ENCODE peak calls at places on chromosomes 13 and 19, in six cellular contexts. One of them, this sample, is unnamed.

GRCh38 chr13:25864936-25865335 is 186.9 kb downstream of the SHISA2 start:
- DNase-seq in breast epithelium: no peak
- DNase-seq in IMR-90: no peak
- DNase-seq in tibial nerve: no peak
- DNase-seq in lower leg skin: no peak
- DNase-seq in A549: no peak
- DNase-seq in this sample: no peak

GRCh38 chr13:39676315-39676876 is 20.9 kb downstream of the COG6 start:
- DNase-seq in IMR-90: peak; percentile 39
- DNase-seq in lower leg skin: no peak
- DNase-seq in tibial nerve: no peak
- DNase-seq in A549: peak; percentile 0
- DNase-seq in breast epithelium: no peak
- DNase-seq in this sample: peak; percentile 23

GRCh38 chr19:8370176-8371010 is 6.4 kb downstream of the ANGPTL4 start:
- DNase-seq in lower leg skin: no peak
- DNase-seq in A549: no peak
- DNase-seq in breast epithelium: no peak
- DNase-seq in tibial nerve: no peak
- DNase-seq in IMR-90: no peak
- DNase-seq in this sample: no peak

GRCh38 chr13:29523199-29523931 is 72.1 kb downstream of the SLC7A1 start:
- DNase-seq in lower leg skin: no peak
- DNase-seq in breast epithelium: no peak
- DNase-seq in tibial nerve: peak; percentile 47
- DNase-seq in IMR-90: no peak
- DNase-seq in A549: no peak
- DNase-seq in this sample: no peak

GRCh38 chr13:28532226-28533048 is 37.5 kb upstream of the FLT1 start:
- DNase-seq in tibial nerve: no peak
- DNase-seq in lower leg skin: peak; percentile 23
- DNase-seq in breast epithelium: no peak
- DNase-seq in A549: no peak
- DNase-seq in IMR-90: no peak
- DNase-seq in this sample: no peak

GRCh38 chr19:18017275-18018083 is 9.5 kb downstream of the ARRDC2 start:
- DNase-seq in A549: no peak
- DNase-seq in IMR-90: no peak
- DNase-seq in breast epithelium: no peak
- DNase-seq in lower leg skin: no peak
- DNase-seq in tibial nerve: no peak
- DNase-seq in this sample: no peak

GRCh38 chr13:26469602-26470001 is 87.9 kb upstream of the WASF3 start:
- DNase-seq in tibial nerve: no peak
- DNase-seq in A549: no peak
- DNase-seq in breast epithelium: no peak
- DNase-seq in lower leg skin: peak; percentile 6
- DNase-seq in IMR-90: no peak
- DNase-seq in this sample: no peak

GRCh38 chr13:67228909-67229308 is 1.2 kb downstream of the PCDH9 start:
- DNase-seq in A549: no peak
- DNase-seq in breast epithelium: no peak
- DNase-seq in IMR-90: peak; percentile 32
- DNase-seq in tibial nerve: no peak
- DNase-seq in lower leg skin: no peak
- DNase-seq in this sample: no peak

GRCh38 chr19:46537136-46538097 is 41.8 kb upstream of the PNMA8B start:
- DNase-seq in tibial nerve: peak; percentile 44
- DNase-seq in A549: peak; percentile 59
- DNase-seq in breast epithelium: no peak
- DNase-seq in IMR-90: peak; percentile 29
- DNase-seq in lower leg skin: no peak
- DNase-seq in this sample: no peak

GRCh38 chr19:50762554-50762953 is 7.7 kb upstream of the GPR32 start:
- DNase-seq in tibial nerve: no peak
- DNase-seq in breast epithelium: no peak
- DNase-seq in A549: no peak
- DNase-seq in IMR-90: no peak
- DNase-seq in lower leg skin: no peak
- DNase-seq in this sample: no peak

GRCh38 chr19:50158577-50158976 is 4.5 kb downstream of the IZUMO2 start:
- DNase-seq in IMR-90: no peak
- DNase-seq in lower leg skin: no peak
- DNase-seq in A549: no peak
- DNase-seq in breast epithelium: no peak
- DNase-seq in tibial nerve: no peak
- DNase-seq in this sample: no peak

GRCh38 chr13:25300861-25301346 is 521 bp upstream of the NUP58 start:
- DNase-seq in tibial nerve: no peak
- DNase-seq in IMR-90: no peak
- DNase-seq in A549: no peak
- DNase-seq in lower leg skin: no peak
- DNase-seq in breast epithelium: no peak
- DNase-seq in this sample: peak; percentile 36

GRCh38 chr19:15779756-15780476 is 7.5 kb upstream of the OR10H5 start:
- DNase-seq in IMR-90: no peak
- DNase-seq in tibial nerve: peak; percentile 48
- DNase-seq in lower leg skin: peak; percentile 19
- DNase-seq in breast epithelium: peak; percentile 76
- DNase-seq in A549: no peak
- DNase-seq in this sample: peak; percentile 81

GRCh38 chr19:33558846-33559245 is 37.3 kb upstream of the PEPD start:
- DNase-seq in IMR-90: no peak
- DNase-seq in A549: no peak
- DNase-seq in lower leg skin: no peak
- DNase-seq in breast epithelium: no peak
- DNase-seq in tibial nerve: no peak
- DNase-seq in this sample: no peak

GRCh38 chr13:113002891-113003290 is 33.9 kb downstream of the MCF2L start:
- DNase-seq in A549: no peak
- DNase-seq in tibial nerve: no peak
- DNase-seq in IMR-90: no peak
- DNase-seq in lower leg skin: no peak
- DNase-seq in breast epithelium: no peak
- DNase-seq in this sample: no peak

GRCh38 chr13:110408286-110408685 is 101.2 kb downstream of the COL4A2 start:
- DNase-seq in A549: no peak
- DNase-seq in lower leg skin: no peak
- DNase-seq in IMR-90: no peak
- DNase-seq in breast epithelium: peak; percentile 16
- DNase-seq in tibial nerve: no peak
- DNase-seq in this sample: no peak

GRCh38 chr13:109351236-109351635 is 435.1 kb downstream of the IRS2 start:
- DNase-seq in lower leg skin: no peak
- DNase-seq in A549: no peak
- DNase-seq in breast epithelium: no peak
- DNase-seq in IMR-90: no peak
- DNase-seq in tibial nerve: no peak
- DNase-seq in this sample: no peak

GRCh38 chr13:27969073-27969865 is at the start of gene CDX2:
- DNase-seq in breast epithelium: no peak
- DNase-seq in lower leg skin: no peak
- DNase-seq in tibial nerve: no peak
- DNase-seq in A549: no peak
- DNase-seq in IMR-90: no peak
- DNase-seq in this sample: no peak

GRCh38 chr19:16143399-16144215 is at the start of gene HSH2D:
- DNase-seq in breast epithelium: peak; percentile 54
- DNase-seq in A549: no peak
- DNase-seq in tibial nerve: no peak
- DNase-seq in IMR-90: no peak
- DNase-seq in lower leg skin: no peak
- DNase-seq in this sample: no peak

GRCh38 chr13:111861766-111862366 is 205.1 kb upstream of the SOX1 start:
- DNase-seq in IMR-90: no peak
- DNase-seq in tibial nerve: no peak
- DNase-seq in A549: no peak
- DNase-seq in breast epithelium: no peak
- DNase-seq in lower leg skin: no peak
- DNase-seq in this sample: no peak

GRCh38 chr19:12792853-12793289 is 1.6 kb downstream of the JUNB start:
- DNase-seq in lower leg skin: no peak
- DNase-seq in tibial nerve: no peak
- DNase-seq in A549: no peak
- DNase-seq in breast epithelium: no peak
- DNase-seq in IMR-90: no peak
- DNase-seq in this sample: no peak
- TF ChIP-seq POLR2A in lower leg skin: no peak
- TF ChIP-seq POLR2A in tibial nerve: no peak
- TF ChIP-seq POLR2A in A549: no peak
- TF ChIP-seq POLR2A in breast epithelium: no peak
- TF ChIP-seq POLR2A in IMR-90: no peak
- TF ChIP-seq POLR2A in this sample: no peak

GRCh38 chr13:106344318-106344717 is 191.1 kb downstream of the EFNB2 start:
- DNase-seq in IMR-90: no peak
- DNase-seq in tibial nerve: no peak
- DNase-seq in A549: no peak
- DNase-seq in breast epithelium: no peak
- DNase-seq in lower leg skin: no peak
- DNase-seq in this sample: no peak

GRCh38 chr13:106348032-106348431 is 187.4 kb downstream of the EFNB2 start:
- DNase-seq in lower leg skin: no peak
- DNase-seq in IMR-90: peak; percentile 48
- DNase-seq in breast epithelium: no peak
- DNase-seq in tibial nerve: no peak
- DNase-seq in A549: no peak
- DNase-seq in this sample: no peak

GRCh38 chr13:106352850-106353249 is 182.6 kb downstream of the EFNB2 start:
- DNase-seq in tibial nerve: no peak
- DNase-seq in breast epithelium: no peak
- DNase-seq in A549: no peak
- DNase-seq in lower leg skin: no peak
- DNase-seq in IMR-90: peak; percentile 69
- DNase-seq in this sample: no peak

GRCh38 chr13:106350208-106350607 is 185.3 kb downstream of the EFNB2 start:
- DNase-seq in breast epithelium: no peak
- DNase-seq in A549: no peak
- DNase-seq in tibial nerve: no peak
- DNase-seq in IMR-90: no peak
- DNase-seq in lower leg skin: no peak
- DNase-seq in this sample: no peak

DNA sequence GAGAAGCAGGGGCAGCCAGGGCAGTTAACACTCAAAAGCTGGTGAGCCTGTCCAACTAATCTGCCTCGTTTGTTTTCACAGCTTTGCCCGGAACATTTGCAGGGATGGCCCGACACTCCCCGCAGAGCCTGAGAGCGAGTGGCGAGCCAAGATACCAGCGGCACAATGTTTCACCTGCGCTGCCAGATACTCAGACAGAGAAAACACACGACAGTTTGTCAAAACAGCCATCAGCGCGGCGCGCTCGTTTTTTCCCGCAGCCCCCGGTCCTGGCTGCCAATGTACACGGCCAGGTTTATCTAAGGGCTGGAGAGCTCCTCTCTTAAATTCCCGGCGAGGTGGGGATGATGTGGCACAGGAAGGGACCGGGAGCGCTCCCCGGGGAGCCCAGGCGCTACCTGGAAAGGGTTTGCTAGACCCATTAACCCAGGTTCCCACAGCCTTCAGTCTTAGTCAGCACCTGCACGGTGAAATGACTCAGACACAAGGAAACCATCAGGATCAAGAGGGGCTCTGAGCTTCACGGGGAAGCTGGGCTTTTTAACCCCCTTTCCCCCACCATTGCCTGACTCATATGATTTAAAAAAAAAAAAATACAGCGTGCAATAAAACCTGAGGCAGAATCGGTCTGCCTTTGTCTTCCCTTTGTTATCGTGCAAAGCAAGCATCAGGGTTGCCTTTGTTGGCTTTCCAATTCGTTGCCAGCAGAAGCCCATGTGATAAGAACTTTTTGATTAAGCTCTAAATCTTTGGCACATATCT is 186.2 kb downstream of the EFNB2 start:
- DNase-seq in lower leg skin: no peak
- DNase-seq in breast epithelium: no peak
- DNase-seq in tibial nerve: no peak
- DNase-seq in A549: no peak
- DNase-seq in IMR-90: peak; percentile 34
- DNase-seq in this sample: no peak
- H3K4me3 ChIP-seq in lower leg skin: no peak overlapping the region
- H3K4me3 ChIP-seq in breast epithelium: peak overlapping the region; percentile 59
- H3K4me3 ChIP-seq in tibial nerve: peak overlapping the region; percentile 0
- H3K4me3 ChIP-seq in A549: peak overlapping the region; percentile 30
- H3K4me3 ChIP-seq in IMR-90: peak overlapping the region; percentile 3
- H3K4me3 ChIP-seq in this sample: no peak overlapping the region

DNA sequence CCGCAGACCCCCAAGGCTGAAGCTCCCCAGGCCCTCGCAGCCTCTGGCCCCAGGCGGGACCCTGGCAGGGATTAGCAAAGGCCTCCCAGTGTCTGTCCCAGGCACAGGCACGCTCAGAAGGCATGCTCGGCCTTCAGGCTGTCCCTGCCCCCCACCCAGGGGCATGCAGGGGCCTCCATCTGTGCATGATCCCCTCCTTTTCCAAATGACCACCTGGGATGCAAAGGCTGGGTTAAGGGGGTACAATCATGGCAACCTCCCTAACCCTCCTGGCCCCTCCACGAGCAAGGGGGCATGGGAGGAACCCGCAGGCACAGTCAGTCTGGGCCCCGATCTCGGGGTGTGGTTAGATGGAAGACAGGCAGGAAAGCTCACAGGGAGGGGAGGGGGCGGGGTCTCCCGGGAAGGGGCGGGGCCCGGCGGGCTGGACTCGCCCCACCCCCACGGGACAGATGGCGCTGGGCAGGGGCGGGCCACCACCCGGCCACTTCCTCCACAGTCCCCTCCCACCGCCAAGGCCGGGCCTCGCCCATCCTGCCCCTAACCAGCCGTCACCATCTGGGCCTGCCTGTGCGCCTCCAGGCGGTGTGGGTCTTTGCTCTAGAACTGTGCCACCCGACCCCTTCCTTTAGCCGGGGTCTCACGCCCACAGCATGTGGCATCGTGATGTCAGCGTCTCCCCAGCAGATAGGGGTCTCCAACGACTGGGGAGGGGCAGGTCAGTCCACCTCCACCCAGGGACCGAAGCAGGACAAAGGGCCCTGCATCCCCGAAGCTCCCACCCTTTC is 7.0 kb upstream of the REXO1 start:
- DNase-seq in IMR-90: peak; percentile 85
- DNase-seq in lower leg skin: peak; percentile 91
- DNase-seq in breast epithelium: peak; percentile 88
- DNase-seq in tibial nerve: peak; percentile 78
- DNase-seq in A549: peak; percentile 70
- DNase-seq in this sample: peak; percentile 57
- TF ChIP-seq POLR2A in IMR-90: peak; percentile 35
- TF ChIP-seq POLR2A in lower leg skin: no peak
- TF ChIP-seq POLR2A in breast epithelium: no peak
- TF ChIP-seq POLR2A in tibial nerve: peak; percentile 22
- TF ChIP-seq POLR2A in A549: no peak
- TF ChIP-seq POLR2A in this sample: peak; percentile 19

GRCh38 chr13:62246581-62246980 is 830.9 kb upstream of the PCDH20 start:
- DNase-seq in A549: no peak
- DNase-seq in IMR-90: no peak
- DNase-seq in lower leg skin: no peak
- DNase-seq in breast epithelium: no peak
- DNase-seq in tibial nerve: no peak
- DNase-seq in this sample: no peak

DNA sequence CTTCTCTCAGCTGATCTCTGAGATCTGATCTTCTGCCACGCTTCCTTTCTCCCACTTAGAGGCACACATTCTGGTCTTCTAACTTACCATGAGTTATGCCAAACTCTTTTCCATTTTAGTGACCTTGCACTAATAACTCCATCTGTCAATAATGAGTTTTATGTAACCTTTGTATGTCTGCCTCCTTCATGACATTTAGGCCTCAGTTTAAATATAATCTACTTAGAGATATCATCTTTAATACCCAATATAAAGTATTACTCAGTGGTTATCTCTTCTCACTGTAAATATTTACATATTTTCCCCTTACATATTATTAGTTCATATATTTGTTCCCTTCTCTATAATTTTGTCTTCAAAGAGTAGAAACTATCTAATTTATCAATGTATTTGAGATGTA is 827.5 kb upstream of the PCDH20 start:
- DNase-seq in lower leg skin: no peak
- DNase-seq in breast epithelium: no peak
- DNase-seq in IMR-90: no peak
- DNase-seq in tibial nerve: no peak
- DNase-seq in A549: no peak
- DNase-seq in this sample: no peak
- H3K4me3 ChIP-seq in lower leg skin: no peak overlapping the region
- H3K4me3 ChIP-seq in breast epithelium: no peak overlapping the region
- H3K4me3 ChIP-seq in IMR-90: no peak overlapping the region
- H3K4me3 ChIP-seq in tibial nerve: no peak overlapping the region
- H3K4me3 ChIP-seq in A549: no peak overlapping the region
- H3K4me3 ChIP-seq in this sample: no peak overlapping the region

This sample was measured in uterus.